ENCODE peak calls at places on chromosomes 13 and 19, in ten cellular contexts. X is coronary artery; H is C1 segment of cervical spinal cord; V is T1000; K is activated CD4-positive, alpha-beta T cell treated with anti-CD3 and anti-CD28 coated beads, Interleukin-2, amount 50 U/mL, for 48 hours; R is fibroblast of pulmonary artery; M is stomach; I is EL; W is psoas muscle; C is HEK293T. Y is an unnamed sample.
A peak's percentile ranks its signal among the peaks of the same experiment; 100 is the strongest.

GRCh38 chr19:48481846-48482639 is 12.9 kb downstream of the CYTH2 start:
- DNase-seq in X (no peak), H (no peak), V (no peak), K (no peak), R (no peak), M (no peak), I (peak; percentile 38), W (peak; percentile 39), C (no peak), Y (no peak)

GRCh38 chr19:39356647-39357046 is 14.4 kb downstream of the SAMD4B start:
- DNase-seq in X (no peak), H (no peak), V (no peak), K (no peak), R (no peak), M (no peak), I (no peak), W (no peak), C (no peak), Y (no peak)

GRCh38 chr19:45496349-45496953 is 396 bp downstream of the RTN2 start:
- DNase-seq in X (no peak), H (no peak), V (no peak), K (peak; percentile 40), R (no peak), M (no peak), I (peak; percentile 10), W (peak; percentile 74), C (peak; percentile 28), Y (no peak)

GRCh38 chr19:10430505-10431253 is 10.3 kb downstream of the PDE4A start:
- DNase-seq in X (no peak), H (peak; percentile 10), V (no peak), K (no peak), R (peak; percentile 45), M (peak; percentile 77), I (no peak), W (peak; percentile 81), C (no peak), Y (peak; percentile 48)

GRCh38 chr13:81771948-81772347 is 1431.0 kb upstream of the SPRY2 start:
- DNase-seq in X (no peak), H (no peak), V (no peak), K (no peak), R (no peak), M (no peak), I (no peak), W (no peak), C (no peak), Y (no peak)

GRCh38 chr19:54418930-54419800 is 3.9 kb downstream of the TTYH1 start:
- DNase-seq in X (no peak), H (no peak), V (no peak), K (no peak), R (no peak), M (no peak), I (no peak), W (no peak), C (no peak), Y (no peak)

GRCh38 chr19:40144151-40144550 is 47.1 kb upstream of the MAP3K10 start:
- DNase-seq in X (no peak), H (no peak), V (no peak), K (no peak), R (no peak), M (no peak), I (no peak), W (no peak), C (no peak), Y (no peak)

GRCh38 chr19:58357798-58358145 is 4.5 kb upstream of the A1BG start:
- DNase-seq in X (no peak), H (no peak), V (no peak), K (no peak), R (no peak), M (no peak), I (no peak), W (no peak), C (no peak), Y (no peak)

GRCh38 chr13:79710376-79710775 is 229.4 kb downstream of the NDFIP2 start:
- DNase-seq in X (no peak), H (no peak), V (no peak), K (no peak), R (peak; percentile 66), M (no peak), I (peak; percentile 88), W (no peak), C (no peak), Y (no peak)

GRCh38 chr19:29492761-29493160 is 33.0 kb upstream of the VSTM2B start:
- DNase-seq in X (no peak), H (no peak), V (no peak), K (no peak), R (no peak), M (no peak), I (no peak), W (no peak), C (no peak), Y (no peak)

GRCh38 chr19:16620584-16620983 is 7.4 kb downstream of the MED26 start:
- DNase-seq in X (no peak), H (no peak), V (no peak), K (no peak), R (no peak), M (no peak), I (no peak), W (no peak), C (no peak), Y (no peak)

GRCh38 chr19:32874605-32875004 is 5.0 kb upstream of the SLC7A9 start:
- DNase-seq in X (no peak), H (no peak), V (no peak), K (no peak), R (no peak), M (no peak), I (no peak), W (peak; percentile 19), C (no peak), Y (no peak)

GRCh38 chr13:95083758-95084157 is 217.5 kb downstream of the ABCC4 start:
- DNase-seq in X (no peak), H (no peak), V (no peak), K (no peak), R (peak; percentile 70), M (no peak), I (peak; percentile 82), W (no peak), C (no peak), Y (no peak)

GRCh38 chr13:29758591-29759114 is 91.8 kb downstream of the UBL3 start:
- DNase-seq in X (no peak), H (peak; percentile 49), V (peak; percentile 49), K (peak; percentile 70), R (no peak), M (peak; percentile 35), I (peak; percentile 18), W (no peak), C (no peak), Y (no peak)

GRCh38 chr19:8393871-8394250 is 3.7 kb downstream of the RAB11B start:
- DNase-seq in X (no peak), H (peak; percentile 91), V (no peak), K (no peak), R (no peak), M (no peak), I (no peak), W (peak; percentile 58), C (no peak), Y (no peak)

GRCh38 chr19:1468274-1469199 is 10.5 kb downstream of the C19orf25 start:
- DNase-seq in X (no peak), H (no peak), V (no peak), K (peak; percentile 57), R (peak; percentile 44), M (no peak), I (peak; percentile 50), W (peak; percentile 62), C (no peak), Y (no peak)

GRCh38 chr19:35030257-35031071 is at the start of gene SCN1B:
- DNase-seq in X (no peak), H (peak; percentile 69), V (peak; percentile 61), K (peak; percentile 74), R (peak; percentile 64), M (peak; percentile 62), I (peak; percentile 76), W (peak; percentile 92), C (peak; percentile 75), Y (no peak)

GRCh38 chr13:73991884-73992283 is 142.3 kb downstream of the KLF12 start:
- DNase-seq in X (no peak), H (no peak), V (no peak), K (no peak), R (no peak), M (no peak), I (no peak), W (no peak), C (no peak), Y (no peak)

GRCh38 chr19:28294395-28294794 is 918.6 kb downstream of the UQCRFS1 start:
- DNase-seq in X (no peak), H (peak; percentile 41), V (no peak), K (no peak), R (peak; percentile 51), M (no peak), I (no peak), W (no peak), C (no peak), Y (no peak)

GRCh38 chr19:18144906-18145305 is 8.1 kb upstream of the PIK3R2 start:
- DNase-seq in X (no peak), H (no peak), V (no peak), K (no peak), R (no peak), M (no peak), I (no peak), W (no peak), C (no peak), Y (no peak)

GRCh38 chr13:67091603-67092002 is 138.5 kb downstream of the PCDH9 start:
- DNase-seq in X (no peak), H (no peak), V (no peak), K (no peak), R (no peak), M (no peak), I (no peak), W (no peak), C (no peak), Y (no peak)

GRCh38 chr19:22427587-22428298 is 5.6 kb upstream of the ZNF98 start:
- DNase-seq in X (no peak), H (no peak), V (no peak), K (no peak), R (no peak), M (no peak), I (no peak), W (no peak), C (no peak), Y (no peak)

GRCh38 chr19:18049390-18049789 is 37.3 kb downstream of the IL12RB1 start:
- DNase-seq in X (peak; percentile 96), H (peak; percentile 78), V (no peak), K (no peak), R (peak; percentile 59), M (peak; percentile 92), I (peak; percentile 14), W (peak; percentile 95), C (no peak), Y (peak; percentile 30)

GRCh38 chr19:33686246-33686645 is 64.5 kb downstream of the CHST8 start:
- DNase-seq in X (no peak), H (no peak), V (no peak), K (no peak), R (no peak), M (no peak), I (no peak), W (no peak), C (no peak), Y (no peak)

GRCh38 chr13:113915012-113915763 is 51.3 kb upstream of the GAS6 start:
- DNase-seq in X (peak; percentile 62), H (no peak), V (no peak), K (no peak), R (no peak), M (peak; percentile 26), I (no peak), W (no peak), C (no peak), Y (peak; percentile 2)

GRCh38 chr19:50173144-50173543 is 10.1 kb upstream of the IZUMO2 start:
- DNase-seq in X (no peak), H (no peak), V (no peak), K (no peak), R (no peak), M (peak; percentile 39), I (peak; percentile 31), W (no peak), C (peak; percentile 26), Y (peak; percentile 25)

GRCh38 chr19:41303941-41304340 is 6.0 kb upstream of the CCDC97 start:
- DNase-seq in X (no peak), H (no peak), V (no peak), K (no peak), R (no peak), M (no peak), I (no peak), W (no peak), C (no peak), Y (no peak)

GRCh38 chr19:46487802-46488445 is 7.7 kb downstream of the PNMA8B start:
- DNase-seq in X (peak; percentile 85), H (peak; percentile 63), V (no peak), K (peak; percentile 83), R (peak; percentile 78), M (peak; percentile 83), I (peak; percentile 71), W (peak; percentile 83), C (peak; percentile 84), Y (peak; percentile 71)